ENCODE peak calls at places on chromosomes 13 and 19, in nine cellular contexts. One of them, this sample, is unnamed.

GRCh38 chr13:23953860-23954512 is 56.7 kb upstream of the C1QTNF9B start:
- DNase-seq in astrocyte: no peak
- DNase-seq in pancreas: no peak
- DNase-seq in fibroblast of lung: no peak
- DNase-seq in adrenal gland: no peak
- DNase-seq in CD8-positive, alpha-beta T cell: no peak
- DNase-seq in right atrium auricular region: no peak
- DNase-seq in left ventricle myocardium inferior: no peak
- DNase-seq in MM.1S: no peak
- DNase-seq in this sample: no peak

GRCh38 chr19:32342695-32343094 is 2.7 kb upstream of the ZNF507 start:
- DNase-seq in astrocyte: no peak
- DNase-seq in pancreas: no peak
- DNase-seq in fibroblast of lung: no peak
- DNase-seq in adrenal gland: no peak
- DNase-seq in CD8-positive, alpha-beta T cell: no peak
- DNase-seq in right atrium auricular region: no peak
- DNase-seq in left ventricle myocardium inferior: no peak
- DNase-seq in MM.1S: no peak
- DNase-seq in this sample: no peak

GRCh38 chr13:108957369-108958012 is 328.1 kb downstream of the MYO16 start:
- DNase-seq in astrocyte: peak; percentile 83
- DNase-seq in pancreas: no peak
- DNase-seq in fibroblast of lung: peak; percentile 87
- DNase-seq in adrenal gland: peak; percentile 59
- DNase-seq in CD8-positive, alpha-beta T cell: no peak
- DNase-seq in right atrium auricular region: no peak
- DNase-seq in left ventricle myocardium inferior: no peak
- DNase-seq in MM.1S: no peak
- DNase-seq in this sample: no peak

GRCh38 chr19:57708641-57709354 is at the start of gene ZNF154:
- DNase-seq in astrocyte: peak; percentile 71
- DNase-seq in pancreas: peak; percentile 22
- DNase-seq in fibroblast of lung: peak; percentile 79
- DNase-seq in adrenal gland: peak; percentile 70
- DNase-seq in CD8-positive, alpha-beta T cell: peak; percentile 64
- DNase-seq in right atrium auricular region: peak; percentile 58
- DNase-seq in left ventricle myocardium inferior: peak; percentile 21
- DNase-seq in MM.1S: no peak
- DNase-seq in this sample: peak; percentile 53

GRCh38 chr19:29845576-29846176 is 33.9 kb downstream of the CCNE1 start:
- DNase-seq in astrocyte: peak; percentile 22
- DNase-seq in pancreas: no peak
- DNase-seq in fibroblast of lung: peak; percentile 39
- DNase-seq in adrenal gland: peak; percentile 44
- DNase-seq in CD8-positive, alpha-beta T cell: peak; percentile 60
- DNase-seq in right atrium auricular region: no peak
- DNase-seq in left ventricle myocardium inferior: no peak
- DNase-seq in MM.1S: no peak
- DNase-seq in this sample: peak; percentile 31

GRCh38 chr19:39200066-39200817 is 3.5 kb downstream of the NCCRP1 start:
- DNase-seq in astrocyte: no peak
- DNase-seq in pancreas: peak; percentile 82
- DNase-seq in fibroblast of lung: no peak
- DNase-seq in adrenal gland: peak; percentile 22
- DNase-seq in CD8-positive, alpha-beta T cell: no peak
- DNase-seq in right atrium auricular region: no peak
- DNase-seq in left ventricle myocardium inferior: no peak
- DNase-seq in MM.1S: no peak
- DNase-seq in this sample: no peak

GRCh38 chr19:36152886-36153525 is 759 bp upstream of the COX7A1 start:
- DNase-seq in astrocyte: no peak
- DNase-seq in pancreas: no peak
- DNase-seq in fibroblast of lung: no peak
- DNase-seq in adrenal gland: no peak
- DNase-seq in CD8-positive, alpha-beta T cell: no peak
- DNase-seq in right atrium auricular region: no peak
- DNase-seq in left ventricle myocardium inferior: no peak
- DNase-seq in MM.1S: no peak
- DNase-seq in this sample: no peak

GRCh38 chr13:110593430-110594130 is 21.8 kb upstream of the NAXD start:
- DNase-seq in astrocyte: peak; percentile 39
- DNase-seq in pancreas: no peak
- DNase-seq in fibroblast of lung: peak; percentile 49
- DNase-seq in adrenal gland: peak; percentile 47
- DNase-seq in CD8-positive, alpha-beta T cell: no peak
- DNase-seq in right atrium auricular region: no peak
- DNase-seq in left ventricle myocardium inferior: no peak
- DNase-seq in MM.1S: peak; percentile 69
- DNase-seq in this sample: no peak

DNA sequence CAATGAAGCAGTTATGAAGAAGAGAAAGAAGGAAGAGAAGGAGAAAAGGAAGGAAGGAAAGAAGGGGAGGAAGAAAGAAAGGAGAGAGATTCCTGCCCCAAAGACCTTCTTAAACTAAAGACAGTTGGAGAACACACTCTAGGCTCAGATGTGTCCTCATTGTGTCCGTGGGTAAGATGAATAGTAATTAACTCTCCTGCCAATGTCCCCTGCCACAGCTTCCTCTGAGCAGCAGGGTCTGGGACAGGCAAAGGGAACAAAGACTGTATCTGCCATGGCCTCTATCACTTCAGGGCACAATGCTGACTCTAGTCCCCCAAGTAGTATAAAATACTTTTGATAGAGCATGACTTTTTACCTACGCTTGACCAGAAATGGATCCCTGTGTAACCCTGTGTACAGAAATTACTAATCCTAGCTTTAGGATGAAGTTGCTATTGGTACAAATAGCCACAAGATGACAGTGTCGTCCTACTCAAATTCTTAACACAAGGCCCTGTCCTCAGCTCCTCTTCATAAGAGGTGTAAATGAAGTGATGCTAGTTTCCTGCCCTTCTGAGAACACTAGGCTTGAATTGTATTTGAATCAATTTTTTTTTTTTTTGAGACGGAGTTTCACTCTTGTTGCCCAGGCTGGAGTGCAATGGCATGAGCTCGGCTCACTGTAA is 186.2 kb upstream of the GPR12 start:
- DNase-seq in astrocyte: peak; percentile 32
- DNase-seq in pancreas: no peak
- DNase-seq in fibroblast of lung: peak; percentile 48
- DNase-seq in adrenal gland: peak; percentile 21
- DNase-seq in CD8-positive, alpha-beta T cell: no peak
- DNase-seq in right atrium auricular region: no peak
- DNase-seq in left ventricle myocardium inferior: no peak
- DNase-seq in MM.1S: peak; percentile 16
- DNase-seq in this sample: no peak
- TF ChIP-seq CTCF in astrocyte: peak; percentile 83
- TF ChIP-seq CTCF in pancreas: peak; percentile 54
- TF ChIP-seq CTCF in fibroblast of lung: peak; percentile 70
- TF ChIP-seq CTCF in adrenal gland: peak; percentile 83
- TF ChIP-seq CTCF in CD8-positive, alpha-beta T cell: peak; percentile 13
- TF ChIP-seq CTCF in right atrium auricular region: peak; percentile 70
- TF ChIP-seq CTCF in left ventricle myocardium inferior: peak; percentile 86
- TF ChIP-seq CTCF in MM.1S: peak; percentile 29
- TF ChIP-seq CTCF in this sample: peak; percentile 81

GRCh38 chr13:28492527-28493367 is 2.2 kb downstream of the FLT1 start:
- DNase-seq in astrocyte: no peak
- DNase-seq in pancreas: no peak
- DNase-seq in fibroblast of lung: no peak
- DNase-seq in adrenal gland: no peak
- DNase-seq in CD8-positive, alpha-beta T cell: peak; percentile 55
- DNase-seq in right atrium auricular region: no peak
- DNase-seq in left ventricle myocardium inferior: no peak
- DNase-seq in MM.1S: no peak
- DNase-seq in this sample: no peak

GRCh38 chr13:28495586-28496564 is 947 bp upstream of the FLT1 start:
- DNase-seq in astrocyte: no peak
- DNase-seq in pancreas: no peak
- DNase-seq in fibroblast of lung: no peak
- DNase-seq in adrenal gland: no peak
- DNase-seq in CD8-positive, alpha-beta T cell: no peak
- DNase-seq in right atrium auricular region: no peak
- DNase-seq in left ventricle myocardium inferior: no peak
- DNase-seq in MM.1S: no peak
- DNase-seq in this sample: no peak

GRCh38 chr13:28493740-28494536 is 990 bp downstream of the FLT1 start:
- DNase-seq in astrocyte: no peak
- DNase-seq in pancreas: no peak
- DNase-seq in fibroblast of lung: no peak
- DNase-seq in adrenal gland: no peak
- DNase-seq in CD8-positive, alpha-beta T cell: no peak
- DNase-seq in right atrium auricular region: no peak
- DNase-seq in left ventricle myocardium inferior: no peak
- DNase-seq in MM.1S: no peak
- DNase-seq in this sample: no peak

GRCh38 chr13:28494537-28494860 is 429 bp downstream of the FLT1 start:
- DNase-seq in astrocyte: no peak
- DNase-seq in pancreas: no peak
- DNase-seq in fibroblast of lung: no peak
- DNase-seq in adrenal gland: no peak
- DNase-seq in CD8-positive, alpha-beta T cell: no peak
- DNase-seq in right atrium auricular region: no peak
- DNase-seq in left ventricle myocardium inferior: no peak
- DNase-seq in MM.1S: no peak
- DNase-seq in this sample: peak; percentile 37

DNA sequence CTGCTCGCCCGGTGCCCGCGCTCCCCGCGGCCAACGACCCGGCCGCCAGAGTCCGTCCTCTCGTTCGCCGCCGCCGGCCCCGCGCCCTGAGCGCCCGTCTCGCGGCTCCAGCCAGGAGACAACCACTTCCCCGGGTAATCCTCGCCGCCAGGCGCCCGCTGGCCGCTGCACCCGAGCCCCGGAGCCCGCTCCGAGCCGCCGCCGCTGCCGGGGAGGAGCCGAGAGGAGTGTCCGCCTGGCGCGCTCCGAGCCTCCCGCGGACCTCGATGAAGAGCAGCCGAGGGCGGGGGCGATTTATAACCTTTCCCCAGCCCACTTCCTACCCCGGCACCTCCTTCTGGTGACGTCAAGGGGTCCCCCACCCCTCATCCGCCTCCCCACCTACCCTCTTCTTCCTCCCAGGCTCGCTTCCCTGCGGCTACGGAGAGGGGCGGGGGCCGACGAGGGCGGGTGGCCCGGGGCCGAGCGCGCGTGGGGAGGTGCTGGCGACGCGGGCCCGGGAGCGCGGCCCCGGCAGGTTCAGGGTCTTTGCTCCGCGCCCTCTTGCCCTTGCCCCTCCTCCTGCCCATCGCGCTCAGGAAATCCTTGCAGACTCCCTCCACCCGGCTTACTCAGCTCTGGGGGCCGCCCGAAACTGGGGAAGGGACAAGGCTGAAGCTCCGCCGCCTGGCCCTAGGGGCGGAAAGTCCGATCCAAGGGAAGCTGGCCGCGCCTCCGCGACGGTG is at the start of gene FLT1:
- DNase-seq in astrocyte: no peak
- DNase-seq in pancreas: no peak
- DNase-seq in fibroblast of lung: peak; percentile 32
- DNase-seq in adrenal gland: peak; percentile 47
- DNase-seq in CD8-positive, alpha-beta T cell: peak; percentile 58
- DNase-seq in right atrium auricular region: peak; percentile 72
- DNase-seq in left ventricle myocardium inferior: peak; percentile 77
- DNase-seq in MM.1S: no peak
- DNase-seq in this sample: peak; percentile 78
- H3K27ac ChIP-seq in astrocyte: no peak within 1 kb of the TSS
- H3K27ac ChIP-seq in pancreas: peak within 1 kb of the TSS; percentile 41
- H3K27ac ChIP-seq in fibroblast of lung: no peak within 1 kb of the TSS
- H3K27ac ChIP-seq in adrenal gland: no peak within 1 kb of the TSS
- H3K27ac ChIP-seq in CD8-positive, alpha-beta T cell: no peak within 1 kb of the TSS
- H3K27ac ChIP-seq in right atrium auricular region: peak within 1 kb of the TSS; percentile 75
- H3K27ac ChIP-seq in left ventricle myocardium inferior: peak within 1 kb of the TSS; percentile 92
- H3K27ac ChIP-seq in MM.1S: no peak within 1 kb of the TSS
- H3K27ac ChIP-seq in this sample: peak within 1 kb of the TSS; percentile 95

DNA sequence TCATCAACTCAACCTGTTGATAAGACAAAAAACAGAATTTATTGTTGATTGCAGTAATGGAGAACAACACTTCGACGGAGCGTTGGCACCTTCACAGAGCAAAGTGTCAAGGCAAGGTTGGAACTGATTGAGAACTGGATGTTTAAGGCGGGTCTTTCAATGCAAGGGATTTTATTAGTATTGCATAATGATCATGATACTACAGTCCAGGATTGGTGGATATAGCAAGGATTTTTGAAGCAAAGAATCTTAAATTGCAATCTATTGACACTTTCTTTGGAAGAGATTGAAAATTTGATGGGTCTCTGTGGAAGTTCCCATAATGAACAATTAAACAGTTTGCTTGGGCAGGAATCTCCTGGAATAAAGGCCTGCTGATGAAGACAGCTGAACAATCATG is 632 bp upstream of the ZNF235 start:
- DNase-seq in astrocyte: no peak
- DNase-seq in pancreas: no peak
- DNase-seq in fibroblast of lung: no peak
- DNase-seq in adrenal gland: no peak
- DNase-seq in CD8-positive, alpha-beta T cell: no peak
- DNase-seq in right atrium auricular region: no peak
- DNase-seq in left ventricle myocardium inferior: no peak
- DNase-seq in MM.1S: no peak
- DNase-seq in this sample: no peak
- H3K4me3 ChIP-seq in astrocyte: peak overlapping the region; percentile 92
- H3K4me3 ChIP-seq in pancreas: no peak overlapping the region
- H3K4me3 ChIP-seq in fibroblast of lung: peak overlapping the region; percentile 84
- H3K4me3 ChIP-seq in adrenal gland: peak overlapping the region; percentile 1
- H3K4me3 ChIP-seq in CD8-positive, alpha-beta T cell: peak overlapping the region; percentile 77
- H3K4me3 ChIP-seq in right atrium auricular region: peak overlapping the region; percentile 11
- H3K4me3 ChIP-seq in left ventricle myocardium inferior: peak overlapping the region; percentile 88
- H3K4me3 ChIP-seq in MM.1S: peak overlapping the region; percentile 83
- H3K4me3 ChIP-seq in this sample: peak overlapping the region; percentile 71

GRCh38 chr13:94987869-94988268 is 275.5 kb upstream of the SOX21 start:
- DNase-seq in astrocyte: no peak
- DNase-seq in pancreas: no peak
- DNase-seq in fibroblast of lung: no peak
- DNase-seq in adrenal gland: no peak
- DNase-seq in CD8-positive, alpha-beta T cell: no peak
- DNase-seq in right atrium auricular region: no peak
- DNase-seq in left ventricle myocardium inferior: no peak
- DNase-seq in MM.1S: no peak
- DNase-seq in this sample: no peak

GRCh38 chr13:94992277-94992989 is 280.1 kb upstream of the SOX21 start:
- DNase-seq in astrocyte: no peak
- DNase-seq in pancreas: no peak
- DNase-seq in fibroblast of lung: peak; percentile 21
- DNase-seq in adrenal gland: no peak
- DNase-seq in CD8-positive, alpha-beta T cell: no peak
- DNase-seq in right atrium auricular region: no peak
- DNase-seq in left ventricle myocardium inferior: no peak
- DNase-seq in MM.1S: no peak
- DNase-seq in this sample: no peak

GRCh38 chr13:94984974-94985373 is 272.6 kb upstream of the SOX21 start:
- DNase-seq in astrocyte: no peak
- DNase-seq in pancreas: no peak
- DNase-seq in fibroblast of lung: no peak
- DNase-seq in adrenal gland: no peak
- DNase-seq in CD8-positive, alpha-beta T cell: no peak
- DNase-seq in right atrium auricular region: no peak
- DNase-seq in left ventricle myocardium inferior: no peak
- DNase-seq in MM.1S: no peak
- DNase-seq in this sample: no peak

GRCh38 chr13:94987081-94987480 is 274.7 kb upstream of the SOX21 start:
- DNase-seq in astrocyte: no peak
- DNase-seq in pancreas: no peak
- DNase-seq in fibroblast of lung: no peak
- DNase-seq in adrenal gland: no peak
- DNase-seq in CD8-positive, alpha-beta T cell: no peak
- DNase-seq in right atrium auricular region: no peak
- DNase-seq in left ventricle myocardium inferior: no peak
- DNase-seq in MM.1S: no peak
- DNase-seq in this sample: no peak

GRCh38 chr13:94988654-94989053 is 276.3 kb upstream of the SOX21 start:
- DNase-seq in astrocyte: no peak
- DNase-seq in pancreas: no peak
- DNase-seq in fibroblast of lung: no peak
- DNase-seq in adrenal gland: no peak
- DNase-seq in CD8-positive, alpha-beta T cell: no peak
- DNase-seq in right atrium auricular region: no peak
- DNase-seq in left ventricle myocardium inferior: no peak
- DNase-seq in MM.1S: no peak
- DNase-seq in this sample: no peak
- TF ChIP-seq CTCF in astrocyte: no peak
- TF ChIP-seq CTCF in pancreas: no peak
- TF ChIP-seq CTCF in fibroblast of lung: no peak
- TF ChIP-seq CTCF in adrenal gland: no peak
- TF ChIP-seq CTCF in CD8-positive, alpha-beta T cell: no peak
- TF ChIP-seq CTCF in right atrium auricular region: no peak
- TF ChIP-seq CTCF in left ventricle myocardium inferior: no peak
- TF ChIP-seq CTCF in MM.1S: no peak
- TF ChIP-seq CTCF in this sample: no peak